ENCODE peak calls at places on chromosome 7, in five cellular contexts. O, V, T, S and B are unnamed samples.

GRCh38 chr7:73312831-73313520 is 4.3 kb upstream of the NSUN5 start:
- DNase-seq in O (no peak), V (no peak), T (no peak), S (no peak), B (no peak)

GRCh38 chr7:100867796-100868485 is 754 bp downstream of the TRIP6 start:
- DNase-seq in O (no peak), V (peak), T (no peak), S (no peak), B (no peak)

GRCh38 chr7:24545215-24545614 is 28.0 kb upstream of the PALS2 start:
- DNase-seq in O (no peak), V (no peak), T (no peak), S (no peak), B (no peak)

GRCh38 chr7:43637114-43637806 is 54.4 kb downstream of the STK17A start:
- DNase-seq in O (no peak), V (no peak), T (no peak), S (no peak), B (no peak)

GRCh38 chr7:111827863-111828504 is 265.7 kb upstream of the IMMP2L start:
- DNase-seq in O (no peak), V (no peak), T (peak), S (no peak), B (peak)

GRCh38 chr7:149723795-149724495 is 49.4 kb downstream of the ZNF467 start:
- DNase-seq in O (no peak), V (no peak), T (no peak), S (no peak), B (no peak)

GRCh38 chr7:74094224-74095095 is 10.9 kb downstream of the LIMK1 start:
- DNase-seq in O (peak), V (peak), T (peak), S (peak), B (peak)

GRCh38 chr7:125512373-125512772 is 582.7 kb upstream of the POT1 start:
- DNase-seq in O (no peak), V (no peak), T (no peak), S (no peak), B (no peak)

GRCh38 chr7:106542550-106543220 is 118.3 kb downstream of the CCDC71L start:
- DNase-seq in O (peak), V (peak), T (peak), S (no peak), B (peak)

GRCh38 chr7:132937286-132937685 is 144.6 kb downstream of the CHCHD3 start:
- DNase-seq in O (no peak), V (no peak), T (no peak), S (no peak), B (no peak)

GRCh38 chr7:104980969-104981670 is 32.9 kb upstream of the KMT2E start:
- DNase-seq in O (no peak), V (peak), T (peak), S (no peak), B (no peak)

GRCh38 chr7:29255199-29255838 is 60.7 kb downstream of the CHN2 start:
- DNase-seq in O (no peak), V (no peak), T (no peak), S (no peak), B (no peak)

GRCh38 chr7:46932656-46933424 is 649.1 kb downstream of the TNS3 start:
- DNase-seq in O (no peak), V (peak), T (peak), S (no peak), B (no peak)

GRCh38 chr7:140635821-140636220 is 4.8 kb downstream of the DENND2A start:
- DNase-seq in O (no peak), V (peak), T (no peak), S (no peak), B (no peak)

GRCh38 chr7:42543953-42544352 is 306.9 kb upstream of the GLI3 start:
- DNase-seq in O (no peak), V (no peak), T (no peak), S (no peak), B (no peak)